ENCODE peak calls at places on chromosomes 2 and 18, in nine cellular contexts. G is retina; I is NCI-H460; U is stimulated activated CD4-positive, alpha-beta T cell treated with anti-CD3 and anti-CD28 coated beads, Interleukin-1b, Interleukin-23, amount 100 ng/mL, for 24 hours; K is DMS153; Y is B cell; W is foreskin fibroblast; Z is activated naive CD4-positive, alpha-beta T cell treated with Interleukin-2 at 50 U/mL for 16 hours; X is substantia nigra. S is an unnamed sample.

GRCh38 chr18:31303771-31304170 is 14.2 kb upstream of the DSG1 start:
- DNase-seq in G (no peak), I (no peak), U (no peak), K (no peak), Y (no peak), W (no peak), Z (no peak), X (no peak), S (no peak)

GRCh38 chr18:13378150-13378549 is 159.6 kb downstream of the LDLRAD4 start:
- DNase-seq in G (no peak), I (no peak), U (no peak), K (no peak), Y (no peak), W (no peak), Z (no peak), X (no peak), S (no peak)

GRCh38 chr2:69893684-69894481 is at the start of gene SNRNP27:
- DNase-seq in G (peak), I (peak), U (peak), K (peak), Y (peak), W (peak), Z (peak), X (peak), S (peak)

GRCh38 chr2:82968381-82968780 is 1490.7 kb downstream of the SUCLG1 start:
- DNase-seq in G (no peak), I (no peak), U (no peak), K (no peak), Y (no peak), W (peak), Z (no peak), X (no peak), S (no peak)

GRCh38 chr2:54590216-54590961 is 133.1 kb upstream of the EML6 start:
- DNase-seq in G (no peak), I (peak), U (no peak), K (no peak), Y (no peak), W (no peak), Z (no peak), X (no peak), S (no peak)

GRCh38 chr2:240851078-240851861 is 17.4 kb upstream of the AGXT start:
- DNase-seq in G (peak), I (peak), U (peak), K (peak), Y (peak), W (peak), Z (peak), X (peak), S (peak)

GRCh38 chr18:44715841-44716240 is 35.2 kb downstream of the SETBP1 start:
- DNase-seq in G (peak), I (no peak), U (no peak), K (peak), Y (no peak), W (peak), Z (no peak), X (no peak), S (no peak)

GRCh38 chr2:179377296-179377695 is 112.7 kb upstream of the SESTD1 start:
- DNase-seq in G (no peak), I (no peak), U (no peak), K (no peak), Y (no peak), W (no peak), Z (no peak), X (no peak), S (no peak)

GRCh38 chr18:47997338-47997780 is 66.9 kb upstream of the SMAD2 start:
- DNase-seq in G (peak), I (no peak), U (no peak), K (no peak), Y (no peak), W (peak), Z (peak), X (no peak), S (peak)

GRCh38 chr2:2698182-2699116 is 367.4 kb upstream of the MYT1L start:
- DNase-seq in G (peak), I (peak), U (no peak), K (peak), Y (no peak), W (no peak), Z (no peak), X (no peak), S (no peak)

GRCh38 chr18:57915241-57915640 is 112.1 kb upstream of the ATP8B1 start:
- DNase-seq in G (peak), I (no peak), U (no peak), K (peak), Y (no peak), W (peak), Z (no peak), X (no peak), S (no peak)

GRCh38 chr2:48965204-48965603 is 189.1 kb downstream of the FSHR start:
- DNase-seq in G (no peak), I (no peak), U (no peak), K (no peak), Y (no peak), W (no peak), Z (no peak), X (no peak), S (no peak)

GRCh38 chr2:181972431-181973190 is 13.0 kb upstream of the PPP1R1C start:
- DNase-seq in G (no peak), I (no peak), U (no peak), K (no peak), Y (no peak), W (peak), Z (no peak), X (no peak), S (no peak)

GRCh38 chr18:58132595-58133191 is 88.7 kb downstream of the NEDD4L start:
- DNase-seq in G (no peak), I (no peak), U (no peak), K (no peak), Y (no peak), W (peak), Z (no peak), X (no peak), S (no peak)

GRCh38 chr18:50374753-50375391 is at the start of gene SKA1:
- DNase-seq in G (peak), I (peak), U (peak), K (peak), Y (peak), W (peak), Z (peak), X (peak), S (peak)

GRCh38 chr2:200658278-200658864 is 72.6 kb downstream of the AOX1 start:
- DNase-seq in G (no peak), I (no peak), U (no peak), K (no peak), Y (no peak), W (peak), Z (no peak), X (no peak), S (no peak)

GRCh38 chr2:40041983-40042382 is 262.9 kb upstream of the THUMPD2 start:
- DNase-seq in G (no peak), I (no peak), U (no peak), K (no peak), Y (no peak), W (peak), Z (no peak), X (no peak), S (no peak)

GRCh38 chr18:11581286-11581685 is 28.1 kb upstream of the SLC35G4 start:
- DNase-seq in G (no peak), I (no peak), U (no peak), K (no peak), Y (no peak), W (no peak), Z (no peak), X (no peak), S (no peak)

GRCh38 chr2:20225294-20226151 is 593 bp upstream of the SDC1 start:
- DNase-seq in G (peak), I (peak), U (no peak), K (peak), Y (peak), W (peak), Z (peak), X (peak), S (peak)

GRCh38 chr18:8947576-8947975 is 154.9 kb upstream of the NDUFV2 start:
- DNase-seq in G (no peak), I (no peak), U (no peak), K (no peak), Y (no peak), W (no peak), Z (no peak), X (no peak), S (no peak)

GRCh38 chr2:238421695-238422035 is 5.1 kb upstream of the ASB1 start:
- DNase-seq in G (no peak), I (no peak), U (no peak), K (no peak), Y (no peak), W (no peak), Z (no peak), X (no peak), S (no peak)

GRCh38 chr2:233353769-233354499 is at the start of gene DGKD:
- DNase-seq in G (peak), I (peak), U (peak), K (peak), Y (peak), W (peak), Z (peak), X (peak), S (peak)

GRCh38 chr2:71880846-71881610 is 266.6 kb downstream of the CYP26B1 start:
- DNase-seq in G (no peak), I (no peak), U (no peak), K (no peak), Y (no peak), W (peak), Z (no peak), X (no peak), S (no peak)

S was measured in stimulated activated naive CD8-positive, alpha-beta T cell treated with anti-CD3 and anti-CD28 coated beads, Interleukin-15, amount 100 ng/mL, for 72 hours.